ENCODE peak calls at places on chromosome 17, in seven cellular contexts. G, Y, L, Z, N, S and X are unnamed samples.

GRCh38 chr17:83142619-83143018 is 63.2 kb downstream of the METRNL start:
- DNase-seq in S (no peak), G (no peak), L (no peak), Y (no peak), N (no peak), Z (no peak), X (no peak)

GRCh38 chr17:78796134-78796900 is 14.2 kb upstream of the CYTH1 start:
- DNase-seq in N (no peak), S (no peak), L (no peak), G (no peak), Y (no peak), Z (no peak), X (no peak)

GRCh38 chr17:75920045-75920560 is 15.4 kb upstream of the MRPL38 start:
- DNase-seq in L (no peak), Y (no peak), N (no peak), Z (no peak), G (no peak), S (no peak), X (no peak)

GRCh38 chr17:6638046-6638908 is 2.2 kb downstream of the KIAA0753 start:
- DNase-seq in G (no peak), Y (no peak), N (no peak), Z (no peak), L (no peak), S (no peak), X (no peak)

GRCh38 chr17:72775237-72775636 is 317.3 kb downstream of the SLC39A11 start:
- DNase-seq in S (no peak), G (no peak), L (no peak), N (no peak), Z (no peak), Y (no peak), X (no peak)

GRCh38 chr17:42303694-42304093 is 15.4 kb downstream of the STAT5A start:
- DNase-seq in Y (no peak), N (no peak), G (no peak), L (no peak), Z (no peak), S (no peak), X (no peak)

GRCh38 chr17:4605826-4606225 is 21.5 kb downstream of the SMTNL2 start:
- DNase-seq in N (no peak), G (no peak), Y (no peak), L (no peak), S (peak; percentile 87), Z (no peak), X (no peak)

GRCh38 chr17:78674595-78675315 is 97.6 kb upstream of the DNAH17 start:
- DNase-seq in N (no peak), L (no peak), Z (no peak), Y (no peak), S (no peak), G (no peak), X (no peak)

GRCh38 chr17:7885357-7886226 is 3.0 kb upstream of the CHD3 start:
- DNase-seq in Z (peak; percentile 13), S (peak; percentile 76), Y (peak; percentile 34), N (peak; percentile 71), G (no peak), L (peak; percentile 45), X (no peak)

GRCh38 chr17:64575431-64575830 is 68.7 kb downstream of the CEP95 start:
- DNase-seq in G (no peak), N (no peak), Y (no peak), L (no peak), Z (no peak), S (no peak), X (no peak)

GRCh38 chr17:79146562-79146961 is 71.9 kb downstream of the ENGASE start:
- DNase-seq in N (no peak), G (no peak), S (no peak), Y (no peak), L (no peak), Z (no peak), X (no peak)

GRCh38 chr17:21425321-21425720 is 49.2 kb downstream of the KCNJ12 start:
- DNase-seq in N (no peak), Y (no peak), S (no peak), Z (no peak), G (no peak), L (no peak), X (no peak)

GRCh38 chr17:42185497-42185860 is 227 bp upstream of the HCRT start:
- DNase-seq in S (no peak), N (no peak), G (no peak), L (no peak), Z (no peak), Y (no peak), X (no peak)

GRCh38 chr17:17561408-17562144 is 29.9 kb downstream of the PEMT start:
- DNase-seq in S (no peak), L (no peak), Z (no peak), G (no peak), N (no peak), Y (no peak), X (no peak)

GRCh38 chr17:22669721-22670120 is 977.4 kb downstream of the KCNJ18 start:
- DNase-seq in G (no peak), Y (no peak), S (no peak), L (no peak), N (no peak), Z (no peak), X (no peak)

GRCh38 chr17:43125133-43125966 is at the start of gene BRCA1:
- DNase-seq in S (peak; percentile 93), Z (peak; percentile 88), Y (peak; percentile 78), G (peak; percentile 95), N (peak; percentile 96), L (peak; percentile 98), X (peak; percentile 93)

GRCh38 chr17:61076649-61077048 is 323.0 kb upstream of the TBX2 start:
- DNase-seq in Y (no peak), L (no peak), Z (no peak), S (no peak), G (no peak), N (no peak), X (no peak)

GRCh38 chr17:44775838-44776621 is 17.2 kb downstream of the ADAM11 start:
- DNase-seq in Z (no peak), S (peak; percentile 56), Y (no peak), N (peak; percentile 98), G (no peak), L (peak; percentile 100), X (no peak)

GRCh38 chr17:16446338-16446983 is 31.1 kb downstream of the TRPV2 start:
- DNase-seq in Z (no peak), S (no peak), L (no peak), G (no peak), N (no peak), Y (no peak), X (no peak)

GRCh38 chr17:42667088-42667951 is 8.2 kb downstream of the TUBG2 start:
- DNase-seq in S (peak; percentile 74), Z (no peak), Y (no peak), G (no peak), N (no peak), L (peak; percentile 70), X (no peak)

GRCh38 chr17:39676198-39676819 is 8.1 kb downstream of the PNMT start:
- DNase-seq in G (peak; percentile 61), N (peak; percentile 77), Z (no peak), S (peak; percentile 48), Y (no peak), L (peak; percentile 100), X (peak; percentile 22)

GRCh38 chr17:7651097-7651958 is 602 bp downstream of the ATP1B2 start:
- DNase-seq in G (no peak), Y (no peak), N (no peak), Z (no peak), S (peak; percentile 79), L (no peak), X (no peak)

GRCh38 chr17:79788989-79789942 is 7.6 kb downstream of the CBX8 start:
- DNase-seq in L (no peak), N (peak; percentile 21), S (no peak), Z (no peak), G (no peak), Y (no peak), X (no peak)

GRCh38 chr17:39973496-39973895 is 7.1 kb upstream of the PSMD3 start:
- DNase-seq in G (no peak), Y (no peak), L (no peak), S (no peak), Z (no peak), N (no peak), X (no peak)

GRCh38 chr17:44543213-44543904 is 13.9 kb upstream of the FZD2 start:
- DNase-seq in Z (no peak), G (no peak), L (peak; percentile 81), Y (no peak), N (no peak), S (peak; percentile 42), X (no peak)

GRCh38 chr17:82520041-82520910 is 744 bp downstream of the FOXK2 start:
- DNase-seq in N (peak; percentile 55), L (no peak), S (peak; percentile 68), Z (no peak), Y (no peak), G (no peak), X (no peak)

GRCh38 chr17:60720763-60721531 is 43.3 kb downstream of the BCAS3 start:
- DNase-seq in L (peak; percentile 34), Y (no peak), S (no peak), G (peak; percentile 56), N (no peak), Z (peak; percentile 6), X (no peak)

GRCh38 chr17:13074026-13074425 is 56.2 kb upstream of the ELAC2 start:
- DNase-seq in G (no peak), Z (no peak), S (no peak), Y (no peak), N (no peak), L (no peak), X (no peak)